ENCODE peak calls at places on chromosomes 13 and 19, in ten cellular contexts. D is naive thymus-derived CD4-positive, alpha-beta T cell; K is CD8-positive, alpha-beta memory T cell; P is uterus; H is CD8-positive, alpha-beta T cell; T is adrenal gland; F is effector memory CD4-positive, alpha-beta T cell; A is lower lobe of right lung; B is GM23338; W is tibial nerve. R is an unnamed sample.

GRCh38 chr19:1852729-1853128 is 4.4 kb upstream of the REXO1 start:
- DNase-seq in D (no peak), K (no peak), P (no peak), H (no peak), T (no peak), F (no peak), A (no peak), B (no peak), W (no peak), R (no peak)

GRCh38 chr19:30390356-30390988 is 18.3 kb downstream of the ZNF536 start:
- DNase-seq in D (no peak), K (no peak), P (no peak), H (no peak), T (no peak), F (no peak), A (no peak), B (no peak), W (no peak), R (no peak)

GRCh38 chr13:66689628-66690027 is 540.5 kb downstream of the PCDH9 start:
- DNase-seq in D (no peak), K (no peak), P (no peak), H (no peak), T (no peak), F (no peak), A (no peak), B (peak; percentile 9), W (no peak), R (no peak)

GRCh38 chr13:79336971-79337370 is 69.1 kb downstream of the RBM26 start:
- DNase-seq in D (no peak), K (no peak), P (no peak), H (no peak), T (no peak), F (no peak), A (no peak), B (no peak), W (no peak), R (no peak)

GRCh38 chr19:8209111-8209964 is at the start of gene CERS4:
- DNase-seq in D (peak; percentile 84), K (peak; percentile 76), P (peak; percentile 85), H (peak; percentile 60), T (peak; percentile 69), F (peak; percentile 76), A (peak; percentile 81), B (peak; percentile 95), W (peak; percentile 48), R (peak; percentile 77)

GRCh38 chr13:45367995-45368394 is 27.0 kb upstream of the TPT1 start:
- DNase-seq in D (no peak), K (no peak), P (no peak), H (no peak), T (no peak), F (no peak), A (no peak), B (no peak), W (no peak), R (no peak)

GRCh38 chr13:111604087-111604486 is 283.6 kb downstream of the TEX29 start:
- DNase-seq in D (no peak), K (no peak), P (no peak), H (no peak), T (no peak), F (no peak), A (no peak), B (peak; percentile 20), W (no peak), R (no peak)

GRCh38 chr19:38519168-38519567 is 85.7 kb downstream of the RYR1 start:
- DNase-seq in D (no peak), K (no peak), P (no peak), H (no peak), T (no peak), F (no peak), A (peak; percentile 41), B (no peak), W (no peak), R (no peak)

DNA sequence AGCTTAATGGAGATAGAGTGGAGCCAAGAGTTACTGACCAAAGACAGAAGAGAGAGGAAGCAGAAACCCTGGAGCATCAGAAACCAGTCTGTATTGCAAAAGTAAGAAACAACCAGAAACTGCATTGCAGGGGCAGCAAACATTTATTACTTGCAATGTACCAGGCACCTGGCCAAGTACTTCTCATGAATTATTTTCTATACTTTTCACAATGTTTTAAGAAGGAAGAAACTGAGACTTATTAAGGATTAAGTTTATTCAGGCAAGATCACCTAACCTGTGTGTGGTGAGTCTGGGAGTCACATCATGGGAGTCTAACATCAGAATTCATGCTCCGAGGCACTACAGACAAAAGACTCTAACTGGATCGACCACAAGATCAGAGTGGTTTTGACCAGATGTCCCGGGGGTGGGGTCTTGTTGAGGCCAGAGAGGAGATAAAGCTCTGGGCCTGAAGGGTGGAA is 47.4 kb downstream of the TNFRSF19 start:
- DNase-seq in D (no peak), K (no peak), P (no peak), H (no peak), T (no peak), F (no peak), A (no peak), B (no peak), W (no peak), R (no peak)
- H3K4me1 ChIP-seq in D (no peaks in the 10 kb centered on the region), K (no peaks in the 10 kb centered on the region), P (no peaks in the 10 kb centered on the region), H (no peaks in the 10 kb centered on the region), T (no peaks in the 10 kb centered on the region), F (no peaks in the 10 kb centered on the region), A (no peaks in the 10 kb centered on the region), B (no peaks in the 10 kb centered on the region), W (no peaks in the 10 kb centered on the region), R (no peaks in the 10 kb centered on the region)

DNA sequence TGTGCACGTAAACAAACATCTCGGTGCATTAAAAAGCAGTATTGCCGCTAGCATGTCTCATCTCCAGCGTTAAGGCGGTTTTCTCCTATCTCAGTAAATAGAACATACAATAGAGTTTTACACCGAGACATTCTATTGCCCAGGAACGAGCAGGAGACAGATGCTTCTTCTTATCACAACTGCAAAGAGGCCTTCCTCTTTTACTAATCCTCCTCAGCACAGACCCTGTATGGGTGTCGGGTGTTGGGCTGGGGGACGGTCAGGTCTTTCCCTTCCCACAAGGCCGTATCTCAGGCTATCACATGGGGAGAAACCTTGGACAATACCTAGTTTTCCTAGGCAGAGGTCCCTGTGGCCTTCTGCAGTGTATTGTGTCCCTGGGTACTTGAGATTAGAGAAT is 21.2 kb downstream of the ZNF233 start:
- DNase-seq in D (no peak), K (no peak), P (no peak), H (no peak), T (no peak), F (no peak), A (no peak), B (no peak), W (no peak), R (no peak)
- H3K4me1 ChIP-seq in D (no peaks in the 10 kb centered on the region), K (no peaks in the 10 kb centered on the region), P (no peaks in the 10 kb centered on the region), H (no peaks in the 10 kb centered on the region), T (no peaks in the 10 kb centered on the region), F (no peaks in the 10 kb centered on the region), A (no peaks in the 10 kb centered on the region), B (no peaks in the 10 kb centered on the region), W (no peaks in the 10 kb centered on the region), R (no peaks in the 10 kb centered on the region)

GRCh38 chr13:77740097-77740496 is 42.6 kb downstream of the SLAIN1 start:
- DNase-seq in D (no peak), K (no peak), P (no peak), H (no peak), T (no peak), F (no peak), A (no peak), B (no peak), W (no peak), R (no peak)

GRCh38 chr13:77737583-77738200 is 40.2 kb downstream of the SLAIN1 start:
- DNase-seq in D (no peak), K (no peak), P (no peak), H (no peak), T (no peak), F (no peak), A (no peak), B (no peak), W (no peak), R (no peak)

GRCh38 chr13:77740931-77741586 is 43.6 kb downstream of the SLAIN1 start:
- DNase-seq in D (no peak), K (no peak), P (no peak), H (no peak), T (no peak), F (no peak), A (no peak), B (no peak), W (no peak), R (no peak)

GRCh38 chr13:77745784-77746183 is 48.3 kb downstream of the SLAIN1 start:
- DNase-seq in D (no peak), K (no peak), P (no peak), H (no peak), T (no peak), F (no peak), A (no peak), B (no peak), W (no peak), R (no peak)

DNA sequence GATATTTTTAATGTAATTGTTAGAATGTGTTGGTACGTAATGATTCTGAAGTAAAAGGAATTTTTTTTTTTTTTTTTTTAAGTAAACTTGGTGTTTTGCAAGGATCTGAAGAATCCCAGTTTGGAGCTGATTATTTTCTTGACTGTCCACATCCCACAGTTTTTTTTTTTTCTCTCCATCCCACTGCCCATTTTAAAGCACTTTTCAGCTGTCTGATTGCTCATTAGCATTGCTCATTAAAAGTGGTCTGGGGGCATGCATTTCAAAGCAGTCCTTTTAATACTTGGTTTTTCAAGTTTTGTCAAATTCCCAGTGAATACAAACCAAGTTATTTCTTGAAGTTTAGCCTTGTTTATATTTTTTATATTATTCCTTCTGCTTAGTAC is 44.1 kb downstream of the SLAIN1 start:
- DNase-seq in D (no peak), K (no peak), P (no peak), H (no peak), T (no peak), F (no peak), A (no peak), B (no peak), W (no peak), R (no peak)
- H3K4me1 ChIP-seq in D (no peaks in the 10 kb centered on the region), K (no peaks in the 10 kb centered on the region), P (no peaks in the 10 kb centered on the region), H (no peaks in the 10 kb centered on the region), T (no peaks in the 10 kb centered on the region), F (no peaks in the 10 kb centered on the region), A (no peaks in the 10 kb centered on the region), B (peaks cover 16% of the 10 kb centered on the region), W (peaks cover 11% of the 10 kb centered on the region), R (peaks cover 2% of the 10 kb centered on the region)

GRCh38 chr19:13633522-13633922 is 127.2 kb upstream of the CACNA1A start:
- DNase-seq in D (no peak), K (no peak), P (no peak), H (no peak), T (no peak), F (no peak), A (no peak), B (no peak), W (no peak), R (no peak)
- H3K4me1 ChIP-seq in D (no peaks in the 10 kb centered on the region), K (no peaks in the 10 kb centered on the region), P (no peaks in the 10 kb centered on the region), H (no peaks in the 10 kb centered on the region), T (no peaks in the 10 kb centered on the region), F (no peaks in the 10 kb centered on the region), A (no peaks in the 10 kb centered on the region), B (peaks cover 8% of the 10 kb centered on the region), W (no peaks in the 10 kb centered on the region), R (peaks cover 4% of the 10 kb centered on the region)

GRCh38 chr19:45137179-45137761 is 23.5 kb downstream of the NKPD1 start:
- DNase-seq in D (no peak), K (no peak), P (no peak), H (no peak), T (no peak), F (no peak), A (no peak), B (no peak), W (no peak), R (no peak)
- H3K4me1 ChIP-seq in D (no peaks in the 10 kb centered on the region), K (no peaks in the 10 kb centered on the region), P (peaks cover 7% of the 10 kb centered on the region), H (no peaks in the 10 kb centered on the region), T (peaks cover 17% of the 10 kb centered on the region), F (no peaks in the 10 kb centered on the region), A (no peaks in the 10 kb centered on the region), B (peaks cover 15% of the 10 kb centered on the region), W (peaks cover 23% of the 10 kb centered on the region), R (peaks cover 7% of the 10 kb centered on the region)

GRCh38 chr19:3720533-3720917 is 12.3 kb downstream of the TJP3 start:
- DNase-seq in D (no peak), K (no peak), P (no peak), H (no peak), T (no peak), F (no peak), A (no peak), B (peak; percentile 41), W (no peak), R (no peak)
- H3K4me1 ChIP-seq in D (peaks cover 15% of the 10 kb centered on the region), K (peaks cover 16% of the 10 kb centered on the region), P (peaks cover 12% of the 10 kb centered on the region), H (peaks cover 20% of the 10 kb centered on the region), T (no peaks in the 10 kb centered on the region), F (peaks cover 14% of the 10 kb centered on the region), A (peaks cover 15% of the 10 kb centered on the region), B (peaks cover 10% of the 10 kb centered on the region), W (peaks cover 29% of the 10 kb centered on the region), R (peaks cover 11% of the 10 kb centered on the region)